ENCODE peak calls at places on chromosomes 13 and 19, in ten cellular contexts. M is IMR-90; X is NCI-H526 treated with DMSO at 0.1 percent for 48 hours; L is PC-3; O is GM23248; G is right lobe of liver; F is activated naive CD4-positive, alpha-beta T cell treated with anti-CD3 and anti-CD28 coated beads, Interleukin-2, amount 10 ng/mL, durations not matched to agents 7 days and 5 days; Z is stomach; K is colonic mucosa; V is H54. U is an unnamed sample.

GRCh38 chr19:3360494-3361383 is 5.6 kb upstream of the NFIC start:
- DNase-seq in L (peak), K (peak), M (no peak), X (no peak), V (no peak), O (peak), Z (peak), F (peak), G (peak), U (peak)

GRCh38 chr13:80679423-80679822 is 338.5 kb upstream of the SPRY2 start:
- DNase-seq in L (no peak), M (no peak), F (no peak), O (no peak), K (no peak), X (no peak), V (no peak), Z (no peak), G (no peak), U (no peak)

GRCh38 chr19:29942404-29943261 is 594 bp downstream of the URI1 start:
- DNase-seq in X (peak), K (peak), M (no peak), V (peak), O (peak), Z (peak), F (peak), L (peak), G (peak), U (peak)

GRCh38 chr13:36344173-36344572 is 2.0 kb downstream of the SPART start:
- DNase-seq in M (peak), F (no peak), G (no peak), Z (no peak), V (no peak), L (no peak), X (no peak), K (no peak), O (peak), U (no peak)

GRCh38 chr19:17220207-17220758 is 5.1 kb downstream of the USE1 start:
- DNase-seq in O (peak), Z (no peak), X (no peak), K (peak), M (peak), V (peak), L (peak), F (no peak), G (no peak), U (no peak)

GRCh38 chr19:29013988-29014387 is 199.0 kb downstream of the UQCRFS1 start:
- DNase-seq in F (no peak), V (no peak), Z (no peak), O (no peak), K (no peak), M (no peak), L (no peak), X (no peak), G (no peak), U (no peak)

GRCh38 chr19:56946164-56946563 is 105.6 kb upstream of the PEG3 start:
- DNase-seq in G (no peak), V (no peak), K (no peak), Z (no peak), O (no peak), M (no peak), L (no peak), F (no peak), X (no peak), U (no peak)

GRCh38 chr13:20514866-20515265 is 10.8 kb downstream of the CRYL1 start:
- DNase-seq in M (no peak), Z (no peak), L (no peak), V (no peak), X (no peak), G (no peak), O (no peak), F (no peak), K (no peak), U (no peak)

GRCh38 chr19:39831679-39832078 is 2.3 kb downstream of the DYRK1B start:
- DNase-seq in V (no peak), L (no peak), X (no peak), K (no peak), Z (no peak), O (no peak), G (no peak), F (no peak), M (no peak), U (no peak)

GRCh38 chr13:34391071-34391470 is 551.0 kb upstream of the NBEA start:
- DNase-seq in X (no peak), O (peak), L (peak), Z (no peak), G (no peak), M (peak), F (no peak), V (no peak), K (no peak), U (no peak)

GRCh38 chr19:38691938-38692457 is 44.5 kb downstream of the ACTN4 start:
- DNase-seq in G (no peak), O (peak), V (peak), K (no peak), X (no peak), Z (no peak), M (peak), F (no peak), L (no peak), U (no peak)

GRCh38 chr19:11164879-11165406 is 9.4 kb upstream of the SPC24 start:
- DNase-seq in O (peak), K (peak), L (no peak), G (peak), F (no peak), M (peak), X (no peak), Z (peak), V (no peak), U (no peak)

GRCh38 chr13:40109324-40109958 is 454.0 kb downstream of the COG6 start:
- DNase-seq in G (no peak), V (peak), F (no peak), O (peak), Z (no peak), M (peak), X (no peak), L (peak), K (no peak), U (peak)

GRCh38 chr19:55563261-55563690 is 17.4 kb downstream of the ZNF579 start:
- DNase-seq in K (no peak), O (peak), Z (peak), V (no peak), X (no peak), F (no peak), L (no peak), M (no peak), G (no peak), U (no peak)

GRCh38 chr13:114285166-114285808 is 3.9 kb downstream of the UPF3A start:
- DNase-seq in G (no peak), L (peak), Z (no peak), M (peak), O (peak), K (no peak), X (no peak), V (peak), F (no peak), U (no peak)